ENCODE peak calls at places on chromosomes 5 and 9, in eight cellular contexts. W is prostate gland, V is suprapubic skin, Y is sigmoid colon, F is mammary epithelial cell, X is body of pancreas, I is right lobe of liver, J is breast epithelium. Q is an unnamed sample.

GRCh38 chr5:155943516-155944407 is 383.2 kb upstream of the SGCD start:
- DNase-seq in W (peak), V (no peak), Y (no peak), F (peak), X (peak), I (peak), J (no peak), Q (no peak)

GRCh38 chr9:95107001-95107749 is 210.3 kb downstream of the FANCC start:
- DNase-seq in W (no peak), V (peak), Y (peak), F (no peak), X (no peak), I (no peak), J (peak), Q (no peak)

GRCh38 chr5:171424726-171425125 is 5.3 kb downstream of the FGF18 start:
- DNase-seq in W (no peak), V (peak), Y (no peak), F (no peak), X (no peak), I (no peak), J (no peak), Q (no peak)

GRCh38 chr5:137195483-137195882 is 303.6 kb downstream of the SPOCK1 start:
- DNase-seq in W (no peak), V (no peak), Y (no peak), F (peak), X (no peak), I (no peak), J (no peak), Q (peak)

GRCh38 chr9:70945301-70945700 is 176.1 kb downstream of the TRPM3 start:
- DNase-seq in W (no peak), V (no peak), Y (no peak), F (peak), X (no peak), I (no peak), J (no peak), Q (no peak)

GRCh38 chr5:180209137-180209581 is at the start of gene RASGEF1C:
- DNase-seq in W (peak), V (no peak), Y (no peak), F (peak), X (peak), I (no peak), J (no peak), Q (no peak)

GRCh38 chr9:130417602-130418001 is 27.2 kb upstream of the ASS1 start:
- DNase-seq in W (no peak), V (no peak), Y (no peak), F (no peak), X (no peak), I (no peak), J (no peak), Q (no peak)

GRCh38 chr5:78509884-78510769 is 138.4 kb downstream of the LHFPL2 start:
- DNase-seq in W (peak), V (peak), Y (peak), F (peak), X (peak), I (peak), J (peak), Q (no peak)

GRCh38 chr5:26237489-26237888 is 800.9 kb downstream of the CDH9 start:
- DNase-seq in W (no peak), V (no peak), Y (no peak), F (no peak), X (no peak), I (no peak), J (no peak), Q (no peak)

GRCh38 chr5:151534345-151534744 is 56.8 kb downstream of the FAT2 start:
- DNase-seq in W (no peak), V (no peak), Y (no peak), F (no peak), X (no peak), I (no peak), J (no peak), Q (no peak)

GRCh38 chr5:150638053-150638444 is 2.4 kb upstream of the SYNPO start:
- DNase-seq in W (no peak), V (no peak), Y (no peak), F (no peak), X (no peak), I (no peak), J (no peak), Q (no peak)

GRCh38 chr9:130431536-130432303 is 13.0 kb upstream of the ASS1 start:
- DNase-seq in W (no peak), V (no peak), Y (no peak), F (no peak), X (no peak), I (peak), J (no peak), Q (peak)

GRCh38 chr5:133681896-133682295 is 69.6 kb upstream of the FSTL4 start:
- DNase-seq in W (no peak), V (no peak), Y (peak), F (no peak), X (no peak), I (no peak), J (no peak), Q (no peak)

GRCh38 chr9:99876190-99876589 is 30.3 kb upstream of the STX17 start:
- DNase-seq in W (no peak), V (no peak), Y (no peak), F (no peak), X (no peak), I (no peak), J (no peak), Q (no peak)

GRCh38 chr9:129500166-129500862 is 120.6 kb downstream of the C9orf50 start:
- DNase-seq in W (no peak), V (peak), Y (peak), F (no peak), X (no peak), I (no peak), J (no peak), Q (no peak)

GRCh38 chr9:116149844-116150243 is 3.7 kb upstream of the PAPPA start:
- DNase-seq in W (no peak), V (no peak), Y (no peak), F (no peak), X (peak), I (no peak), J (no peak), Q (no peak)

GRCh38 chr9:82777366-82777765 is 285.6 kb downstream of the RASEF start:
- DNase-seq in W (no peak), V (no peak), Y (no peak), F (no peak), X (no peak), I (no peak), J (no peak), Q (no peak)

GRCh38 chr9:134210908-134211810 is 46.8 kb upstream of the RNU6ATAC start:
- DNase-seq in W (peak), V (peak), Y (peak), F (no peak), X (peak), I (peak), J (no peak), Q (peak)

GRCh38 chr5:53276825-53277224 is 167.3 kb upstream of the MOCS2 start:
- DNase-seq in W (no peak), V (no peak), Y (no peak), F (no peak), X (no peak), I (no peak), J (no peak), Q (no peak)

GRCh38 chr5:157057459-157058370 is 1.2 kb downstream of the HAVCR1 start:
- DNase-seq in W (no peak), V (no peak), Y (no peak), F (no peak), X (no peak), I (no peak), J (no peak), Q (no peak)

GRCh38 chr5:133932441-133933168 is 35.8 kb downstream of the C5orf15 start:
- DNase-seq in W (no peak), V (no peak), Y (no peak), F (no peak), X (no peak), I (no peak), J (no peak), Q (no peak)

GRCh38 chr5:88745093-88745696 is 137.8 kb downstream of the MEF2C start:
- DNase-seq in W (no peak), V (no peak), Y (no peak), F (no peak), X (no peak), I (no peak), J (no peak), Q (no peak)

GRCh38 chr5:133246053-133246370 is 194.2 kb downstream of the HSPA4 start:
- DNase-seq in W (no peak), V (no peak), Y (no peak), F (no peak), X (no peak), I (no peak), J (no peak), Q (no peak)

GRCh38 chr5:78486223-78486622 is 125.8 kb downstream of the SCAMP1 start:
- DNase-seq in W (no peak), V (no peak), Y (no peak), F (no peak), X (no peak), I (no peak), J (no peak), Q (no peak)

GRCh38 chr5:171162602-171163001 is 146.4 kb upstream of the TLX3 start:
- DNase-seq in W (no peak), V (no peak), Y (no peak), F (no peak), X (no peak), I (no peak), J (no peak), Q (no peak)

GRCh38 chr9:122225323-122226141 is 3.2 kb downstream of the LHX6 start:
- DNase-seq in W (no peak), V (no peak), Y (no peak), F (no peak), X (no peak), I (no peak), J (no peak), Q (peak)

GRCh38 chr5:91382530-91383026 is 539 bp downstream of the ARRDC3 start:
- DNase-seq in W (peak), V (no peak), Y (no peak), F (peak), X (peak), I (no peak), J (no peak), Q (no peak)

GRCh38 chr9:77418226-77418625 is 229.9 kb downstream of the GNA14 start:
- DNase-seq in W (no peak), V (no peak), Y (no peak), F (no peak), X (no peak), I (no peak), J (no peak), Q (no peak)

GRCh38 chr5:58022055-58022454 is 437.8 kb downstream of the PLK2 start:
- DNase-seq in W (no peak), V (no peak), Y (no peak), F (no peak), X (no peak), I (no peak), J (no peak), Q (no peak)

DNA sequence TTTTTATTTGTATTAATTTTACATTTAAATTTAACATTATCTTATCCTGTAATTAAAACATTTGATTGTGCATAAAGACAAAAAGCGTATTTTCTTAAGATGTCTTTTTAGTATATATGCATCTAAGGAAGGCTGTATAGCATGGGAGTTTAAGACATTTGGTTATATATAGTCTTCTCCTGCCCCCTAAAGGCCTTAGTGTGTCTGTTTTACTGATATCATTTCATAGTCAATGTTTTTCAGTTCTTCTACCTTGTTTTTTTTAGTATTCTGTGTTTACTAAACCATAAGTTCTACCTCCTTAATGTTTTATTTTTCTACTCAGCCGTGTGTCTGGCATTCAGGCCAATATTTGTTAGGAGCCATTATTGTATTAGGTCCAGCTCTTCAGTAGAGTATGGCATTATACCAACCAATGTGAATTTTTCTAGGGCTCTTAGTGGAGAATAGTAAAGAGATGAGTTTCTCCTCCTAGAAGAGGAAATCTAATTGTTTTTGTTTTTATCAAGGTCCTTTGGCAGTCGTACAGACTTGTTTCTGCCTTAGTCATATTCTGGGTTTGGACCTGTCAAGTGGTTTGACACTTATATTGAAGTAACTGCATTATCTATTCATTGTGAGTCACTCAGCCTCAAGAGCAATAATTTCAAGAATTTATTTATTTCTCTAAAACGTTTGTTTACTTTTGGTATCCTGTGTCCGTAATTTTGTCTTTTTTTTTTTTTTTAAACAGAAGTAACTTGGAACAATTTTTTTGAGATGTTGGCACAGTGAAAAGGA is 74.8 kb downstream of the SLF1 start:
- DNase-seq in W (no peak), V (no peak), Y (no peak), F (peak), X (no peak), I (no peak), J (no peak), Q (no peak)
- TF ChIP-seq CTCF in W (no peak), V (no peak), Y (peak), F (peak), X (peak), I (peak), J (no peak), Q (peak)

DNA sequence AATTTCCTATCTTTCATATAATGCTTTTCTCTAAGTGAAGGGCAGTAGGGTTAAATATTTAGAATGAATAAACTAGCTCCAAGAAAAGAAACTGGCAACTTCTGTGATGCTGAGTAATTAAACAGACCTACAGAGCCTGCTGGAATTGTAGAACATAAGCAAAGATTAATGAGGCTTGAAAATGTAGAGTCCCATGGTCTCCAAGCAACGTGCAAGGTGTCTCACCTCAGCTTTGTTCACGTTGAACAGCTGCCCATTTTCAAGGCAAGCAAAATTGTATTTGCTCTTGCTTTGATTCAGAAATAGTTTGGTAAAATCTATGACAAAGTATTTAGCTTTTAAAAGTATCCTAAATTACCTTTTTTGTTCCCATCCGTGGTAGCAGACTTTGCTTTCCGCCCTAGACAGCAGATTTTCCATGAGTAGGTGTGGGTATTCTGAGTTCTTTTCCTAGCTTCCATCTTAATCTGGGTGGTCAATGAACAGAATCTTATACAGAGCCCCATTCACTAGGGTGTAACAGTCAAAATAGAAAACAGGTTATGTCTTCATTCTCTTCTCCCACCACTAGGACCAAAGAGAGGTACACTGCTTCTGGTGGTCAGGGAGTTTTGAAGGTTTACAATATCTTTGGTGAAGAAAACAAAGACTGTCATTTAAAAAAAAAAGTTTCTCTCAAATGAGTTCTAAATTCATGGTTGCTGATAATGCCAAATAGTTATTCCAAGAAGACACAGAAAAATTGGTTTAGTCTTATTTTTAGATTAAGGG is 52.1 kb upstream of the TYRP1 start:
- DNase-seq in W (no peak), V (no peak), Y (no peak), F (no peak), X (no peak), I (no peak), J (no peak), Q (no peak)
- TF ChIP-seq CTCF in W (no peak), V (no peak), Y (no peak), F (no peak), X (no peak), I (no peak), J (no peak), Q (no peak)

GRCh38 chr9:91193658-91194391 is 167.9 kb downstream of the AUH start:
- DNase-seq in W (peak), V (peak), Y (peak), F (peak), X (peak), I (peak), J (peak), Q (no peak)

GRCh38 chr9:91195372-91196012 is 166.2 kb downstream of the AUH start:
- DNase-seq in W (no peak), V (no peak), Y (no peak), F (no peak), X (no peak), I (peak), J (no peak), Q (no peak)

GRCh38 chr9:91197232-91198181 is 164.2 kb downstream of the AUH start:
- DNase-seq in W (peak), V (peak), Y (peak), F (peak), X (peak), I (peak), J (no peak), Q (no peak)

GRCh38 chr9:91198405-91198804 is 163.3 kb downstream of the AUH start:
- DNase-seq in W (no peak), V (no peak), Y (no peak), F (no peak), X (no peak), I (no peak), J (no peak), Q (no peak)

DNA sequence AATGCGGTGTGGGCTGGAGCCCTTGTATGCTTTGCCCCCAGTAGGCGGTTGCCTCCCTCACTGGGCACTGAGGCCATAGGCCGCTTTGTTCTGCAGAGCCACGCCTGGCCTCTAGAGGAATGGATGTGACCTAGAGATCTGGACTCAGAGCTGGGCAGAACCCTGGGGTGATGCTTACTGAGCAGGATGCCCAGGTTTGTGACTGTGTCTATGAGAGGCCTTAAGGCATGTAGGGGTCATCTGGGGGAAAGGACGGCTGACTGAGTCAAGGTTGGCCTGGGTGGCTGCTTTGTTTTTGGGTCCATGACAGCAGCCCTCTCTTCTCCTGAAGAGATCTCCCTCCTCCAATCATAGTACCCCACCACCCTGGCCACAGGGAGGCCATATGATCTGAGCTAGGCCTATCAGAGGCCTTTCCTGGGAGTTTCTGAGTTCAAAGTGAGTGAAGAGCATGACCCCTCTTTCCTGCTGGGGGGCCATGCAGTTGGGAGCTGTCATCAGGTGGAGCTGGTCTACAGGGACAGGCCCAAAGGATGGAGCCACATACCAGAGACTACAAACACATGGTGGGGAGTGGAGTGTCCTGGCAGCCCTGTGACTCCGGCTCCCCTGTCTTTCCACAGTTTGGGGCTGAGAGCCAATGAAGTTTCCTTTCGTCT is 165.5 kb downstream of the AUH start:
- DNase-seq in W (no peak), V (no peak), Y (no peak), F (no peak), X (no peak), I (peak), J (no peak), Q (no peak)
- TF ChIP-seq CTCF in W (no peak), V (no peak), Y (no peak), F (no peak), X (no peak), I (no peak), J (no peak), Q (no peak)

GRCh38 chr5:83162598-83162997 is 85.3 kb downstream of the XRCC4 start:
- DNase-seq in W (no peak), V (no peak), Y (no peak), F (no peak), X (no peak), I (no peak), J (no peak), Q (no peak)
- TF ChIP-seq CTCF in W (no peak), V (no peak), Y (no peak), F (no peak), X (no peak), I (no peak), J (no peak), Q (no peak)

DNA sequence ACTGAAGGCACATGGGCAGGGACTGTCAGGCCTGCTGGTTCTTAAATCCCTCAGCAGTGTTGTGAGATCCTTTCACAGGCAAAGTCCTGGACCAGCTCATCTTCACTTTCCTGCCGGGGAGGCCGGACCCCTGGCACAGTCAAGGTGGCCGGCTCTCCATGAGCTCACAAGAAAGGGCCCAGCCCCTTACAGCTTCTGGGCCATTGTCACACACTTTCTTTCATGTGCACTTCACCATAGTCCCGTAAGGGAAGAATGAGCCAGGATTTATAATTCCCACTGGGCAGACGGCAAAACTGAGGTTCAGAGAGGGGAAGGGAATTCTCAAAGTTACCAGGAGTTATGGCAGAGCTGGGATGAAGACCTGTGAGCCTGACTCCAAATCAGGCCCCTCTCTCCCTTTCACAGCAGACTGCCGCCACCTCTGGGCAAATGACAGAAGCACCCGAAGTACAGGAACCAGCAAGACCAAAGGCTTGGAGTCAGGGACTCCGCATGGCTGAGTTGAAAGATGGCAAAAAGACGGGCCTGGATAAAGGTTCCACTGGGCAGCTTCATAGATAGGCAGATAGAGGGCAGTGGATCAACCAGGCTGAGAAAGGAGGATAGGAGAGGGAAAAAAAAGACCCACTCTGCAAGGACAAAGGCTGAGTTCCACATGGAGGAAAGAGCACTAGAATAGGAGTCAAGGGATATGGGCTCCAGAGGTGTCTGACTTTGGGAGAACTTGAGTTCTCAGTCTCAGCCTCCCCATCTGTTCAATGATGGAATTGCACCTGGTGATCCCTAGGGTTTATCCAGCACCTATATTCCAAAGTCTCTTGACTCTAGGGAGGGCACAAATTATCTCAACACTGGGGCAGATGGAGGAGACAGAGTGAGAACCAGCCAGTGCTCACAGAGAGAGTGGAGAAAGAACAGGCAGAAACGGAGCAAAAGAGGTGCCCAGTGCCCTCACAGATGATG is 128.7 kb downstream of the PAX5 start:
- DNase-seq in W (no peak), V (no peak), Y (no peak), F (no peak), X (no peak), I (no peak), J (no peak), Q (no peak)
- TF ChIP-seq CTCF in W (no peak), V (no peak), Y (no peak), F (peak), X (no peak), I (no peak), J (no peak), Q (no peak)

GRCh38 chr5:34789639-34790038 is 49.3 kb upstream of the TTC23L start:
- DNase-seq in W (no peak), V (no peak), Y (no peak), F (no peak), X (no peak), I (no peak), J (no peak), Q (no peak)
- TF ChIP-seq CTCF in W (no peak), V (no peak), Y (no peak), F (no peak), X (no peak), I (no peak), J (no peak), Q (no peak)

GRCh38 chr9:3647652-3648051 is 121.9 kb upstream of the RFX3 start:
- DNase-seq in W (no peak), V (no peak), Y (no peak), F (no peak), X (no peak), I (no peak), J (no peak), Q (no peak)
- TF ChIP-seq CTCF in W (no peak), V (no peak), Y (no peak), F (no peak), X (no peak), I (no peak), J (no peak), Q (no peak)

Q was measured in RWPE2.